ENCODE peak calls at places on chromosomes 13 and 19, in six cellular contexts. One of them, this sample, is unnamed.
A peak's percentile ranks its signal among the peaks of the same experiment; 100 is the strongest.

GRCh38 chr19:29255006-29255405 is 42.1 kb upstream of the UQCRFS1 start:
- DNase-seq in choroid plexus epithelial cell: no peak
- DNase-seq in activated T-cell treated with anti-CD3 and anti-CD28 coated beads, Interleukin-2, amount 50 U/mL, for 72 hours: no peak
- DNase-seq in H9: peak; percentile 15
- DNase-seq in AG08396: no peak
- DNase-seq in AG04450: no peak
- DNase-seq in this sample: no peak

GRCh38 chr19:35211545-35212230 is 16.9 kb downstream of the FAM187B start:
- DNase-seq in choroid plexus epithelial cell: no peak
- DNase-seq in activated T-cell treated with anti-CD3 and anti-CD28 coated beads, Interleukin-2, amount 50 U/mL, for 72 hours: peak; percentile 58
- DNase-seq in H9: no peak
- DNase-seq in AG08396: no peak
- DNase-seq in AG04450: no peak
- DNase-seq in this sample: no peak

GRCh38 chr19:45130888-45131615 is 29.7 kb downstream of the NKPD1 start:
- DNase-seq in choroid plexus epithelial cell: peak; percentile 24
- DNase-seq in activated T-cell treated with anti-CD3 and anti-CD28 coated beads, Interleukin-2, amount 50 U/mL, for 72 hours: no peak
- DNase-seq in H9: no peak
- DNase-seq in AG08396: no peak
- DNase-seq in AG04450: no peak
- DNase-seq in this sample: no peak

GRCh38 chr13:94711561-94712286 is 621 bp downstream of the SOX21 start:
- DNase-seq in choroid plexus epithelial cell: peak; percentile 32
- DNase-seq in activated T-cell treated with anti-CD3 and anti-CD28 coated beads, Interleukin-2, amount 50 U/mL, for 72 hours: peak; percentile 40
- DNase-seq in H9: peak; percentile 54
- DNase-seq in AG08396: no peak
- DNase-seq in AG04450: no peak
- DNase-seq in this sample: peak; percentile 81

GRCh38 chr13:114087430-114087829 is 45.0 kb downstream of the RASA3 start:
- DNase-seq in choroid plexus epithelial cell: no peak
- DNase-seq in activated T-cell treated with anti-CD3 and anti-CD28 coated beads, Interleukin-2, amount 50 U/mL, for 72 hours: no peak
- DNase-seq in H9: no peak
- DNase-seq in AG08396: no peak
- DNase-seq in AG04450: no peak
- DNase-seq in this sample: no peak

GRCh38 chr13:48874165-48874564 is 101.5 kb upstream of the FNDC3A start:
- DNase-seq in choroid plexus epithelial cell: no peak
- DNase-seq in activated T-cell treated with anti-CD3 and anti-CD28 coated beads, Interleukin-2, amount 50 U/mL, for 72 hours: no peak
- DNase-seq in H9: no peak
- DNase-seq in AG08396: no peak
- DNase-seq in AG04450: no peak
- DNase-seq in this sample: peak; percentile 70

GRCh38 chr19:4547303-4548237 is 7.7 kb upstream of the LRG1 start:
- DNase-seq in choroid plexus epithelial cell: no peak
- DNase-seq in activated T-cell treated with anti-CD3 and anti-CD28 coated beads, Interleukin-2, amount 50 U/mL, for 72 hours: no peak
- DNase-seq in H9: no peak
- DNase-seq in AG08396: no peak
- DNase-seq in AG04450: no peak
- DNase-seq in this sample: no peak

GRCh38 chr19:1076951-1077350 is 10.0 kb downstream of the ARHGAP45 start:
- DNase-seq in choroid plexus epithelial cell: no peak
- DNase-seq in activated T-cell treated with anti-CD3 and anti-CD28 coated beads, Interleukin-2, amount 50 U/mL, for 72 hours: peak; percentile 95
- DNase-seq in H9: no peak
- DNase-seq in AG08396: no peak
- DNase-seq in AG04450: no peak
- DNase-seq in this sample: no peak

GRCh38 chr13:60647547-60647946 is 250.5 kb downstream of the TDRD3 start:
- DNase-seq in choroid plexus epithelial cell: no peak
- DNase-seq in activated T-cell treated with anti-CD3 and anti-CD28 coated beads, Interleukin-2, amount 50 U/mL, for 72 hours: no peak
- DNase-seq in H9: no peak
- DNase-seq in AG08396: no peak
- DNase-seq in AG04450: no peak
- DNase-seq in this sample: no peak

GRCh38 chr19:49712397-49712859 is 21.5 kb downstream of the CPT1C start:
- DNase-seq in choroid plexus epithelial cell: peak; percentile 19
- DNase-seq in activated T-cell treated with anti-CD3 and anti-CD28 coated beads, Interleukin-2, amount 50 U/mL, for 72 hours: no peak
- DNase-seq in H9: peak; percentile 96
- DNase-seq in AG08396: no peak
- DNase-seq in AG04450: no peak
- DNase-seq in this sample: peak; percentile 48

GRCh38 chr13:113349050-113349449 is 14.9 kb downstream of the GRTP1 start:
- DNase-seq in choroid plexus epithelial cell: no peak
- DNase-seq in activated T-cell treated with anti-CD3 and anti-CD28 coated beads, Interleukin-2, amount 50 U/mL, for 72 hours: no peak
- DNase-seq in H9: no peak
- DNase-seq in AG08396: no peak
- DNase-seq in AG04450: no peak
- DNase-seq in this sample: no peak

GRCh38 chr13:46341112-46341711 is 45.8 kb downstream of the RUBCNL start:
- DNase-seq in choroid plexus epithelial cell: peak; percentile 78
- DNase-seq in activated T-cell treated with anti-CD3 and anti-CD28 coated beads, Interleukin-2, amount 50 U/mL, for 72 hours: peak; percentile 67
- DNase-seq in H9: no peak
- DNase-seq in AG08396: no peak
- DNase-seq in AG04450: peak; percentile 6
- DNase-seq in this sample: no peak

GRCh38 chr19:54653181-54653809 is 9.5 kb upstream of the LILRB4 start:
- DNase-seq in choroid plexus epithelial cell: peak; percentile 52
- DNase-seq in activated T-cell treated with anti-CD3 and anti-CD28 coated beads, Interleukin-2, amount 50 U/mL, for 72 hours: no peak
- DNase-seq in H9: no peak
- DNase-seq in AG08396: peak; percentile 17
- DNase-seq in AG04450: no peak
- DNase-seq in this sample: peak; percentile 52

GRCh38 chr19:57099199-57099661 is 20.6 kb upstream of the USP29 start:
- DNase-seq in choroid plexus epithelial cell: peak; percentile 50
- DNase-seq in activated T-cell treated with anti-CD3 and anti-CD28 coated beads, Interleukin-2, amount 50 U/mL, for 72 hours: peak; percentile 66
- DNase-seq in H9: peak; percentile 65
- DNase-seq in AG08396: peak; percentile 85
- DNase-seq in AG04450: no peak
- DNase-seq in this sample: peak; percentile 76

GRCh38 chr13:112587767-112588489 is at the start of gene TUBGCP3:
- DNase-seq in choroid plexus epithelial cell: peak; percentile 83
- DNase-seq in activated T-cell treated with anti-CD3 and anti-CD28 coated beads, Interleukin-2, amount 50 U/mL, for 72 hours: peak; percentile 80
- DNase-seq in H9: peak; percentile 72
- DNase-seq in AG08396: peak; percentile 96
- DNase-seq in AG04450: peak; percentile 41
- DNase-seq in this sample: peak; percentile 89

GRCh38 chr19:55688422-55689218 is 13.6 kb downstream of the EPN1 start:
- DNase-seq in choroid plexus epithelial cell: no peak
- DNase-seq in activated T-cell treated with anti-CD3 and anti-CD28 coated beads, Interleukin-2, amount 50 U/mL, for 72 hours: no peak
- DNase-seq in H9: no peak
- DNase-seq in AG08396: no peak
- DNase-seq in AG04450: no peak
- DNase-seq in this sample: peak; percentile 50

GRCh38 chr19:16073988-16074387 is 2.3 kb upstream of the TPM4 start:
- DNase-seq in choroid plexus epithelial cell: no peak
- DNase-seq in activated T-cell treated with anti-CD3 and anti-CD28 coated beads, Interleukin-2, amount 50 U/mL, for 72 hours: no peak
- DNase-seq in H9: no peak
- DNase-seq in AG08396: no peak
- DNase-seq in AG04450: no peak
- DNase-seq in this sample: no peak

GRCh38 chr13:28094311-28094710 is 6.1 kb downstream of the FLT3 start:
- DNase-seq in choroid plexus epithelial cell: no peak
- DNase-seq in activated T-cell treated with anti-CD3 and anti-CD28 coated beads, Interleukin-2, amount 50 U/mL, for 72 hours: no peak
- DNase-seq in H9: no peak
- DNase-seq in AG08396: no peak
- DNase-seq in AG04450: no peak
- DNase-seq in this sample: no peak

GRCh38 chr19:54660967-54661366 is 1.8 kb upstream of the LILRB4 start:
- DNase-seq in choroid plexus epithelial cell: no peak
- DNase-seq in activated T-cell treated with anti-CD3 and anti-CD28 coated beads, Interleukin-2, amount 50 U/mL, for 72 hours: no peak
- DNase-seq in H9: no peak
- DNase-seq in AG08396: no peak
- DNase-seq in AG04450: no peak
- DNase-seq in this sample: no peak

GRCh38 chr13:76296751-76297150 is 589.5 kb downstream of the KCTD12 start:
- DNase-seq in choroid plexus epithelial cell: no peak
- DNase-seq in activated T-cell treated with anti-CD3 and anti-CD28 coated beads, Interleukin-2, amount 50 U/mL, for 72 hours: no peak
- DNase-seq in H9: no peak
- DNase-seq in AG08396: no peak
- DNase-seq in AG04450: no peak
- DNase-seq in this sample: no peak

GRCh38 chr13:40922437-40923040 is 96.6 kb downstream of the ELF1 start:
- DNase-seq in choroid plexus epithelial cell: peak; percentile 12
- DNase-seq in activated T-cell treated with anti-CD3 and anti-CD28 coated beads, Interleukin-2, amount 50 U/mL, for 72 hours: no peak
- DNase-seq in H9: peak; percentile 51
- DNase-seq in AG08396: no peak
- DNase-seq in AG04450: no peak
- DNase-seq in this sample: peak; percentile 26

GRCh38 chr19:5680083-5680436 is 256 bp downstream of the MICOS13 start:
- DNase-seq in choroid plexus epithelial cell: peak; percentile 40
- DNase-seq in activated T-cell treated with anti-CD3 and anti-CD28 coated beads, Interleukin-2, amount 50 U/mL, for 72 hours: no peak
- DNase-seq in H9: no peak
- DNase-seq in AG08396: peak; percentile 55
- DNase-seq in AG04450: no peak
- DNase-seq in this sample: no peak

GRCh38 chr13:32142956-32143375 is 111.4 kb downstream of the FRY start:
- DNase-seq in choroid plexus epithelial cell: peak; percentile 95
- DNase-seq in activated T-cell treated with anti-CD3 and anti-CD28 coated beads, Interleukin-2, amount 50 U/mL, for 72 hours: no peak
- DNase-seq in H9: peak; percentile 60
- DNase-seq in AG08396: no peak
- DNase-seq in AG04450: peak; percentile 36
- DNase-seq in this sample: no peak

GRCh38 chr13:23392925-23393645 is 40.4 kb downstream of the SACS start:
- DNase-seq in choroid plexus epithelial cell: no peak
- DNase-seq in activated T-cell treated with anti-CD3 and anti-CD28 coated beads, Interleukin-2, amount 50 U/mL, for 72 hours: no peak
- DNase-seq in H9: no peak
- DNase-seq in AG08396: no peak
- DNase-seq in AG04450: no peak
- DNase-seq in this sample: no peak

GRCh38 chr19:3375221-3376088 is 9.1 kb downstream of the NFIC start:
- DNase-seq in choroid plexus epithelial cell: peak; percentile 46
- DNase-seq in activated T-cell treated with anti-CD3 and anti-CD28 coated beads, Interleukin-2, amount 50 U/mL, for 72 hours: no peak
- DNase-seq in H9: no peak
- DNase-seq in AG08396: peak; percentile 75
- DNase-seq in AG04450: no peak
- DNase-seq in this sample: no peak

GRCh38 chr19:38055655-38056521 is 148.9 kb downstream of the SIPA1L3 start:
- DNase-seq in choroid plexus epithelial cell: no peak
- DNase-seq in activated T-cell treated with anti-CD3 and anti-CD28 coated beads, Interleukin-2, amount 50 U/mL, for 72 hours: no peak
- DNase-seq in H9: no peak
- DNase-seq in AG08396: no peak
- DNase-seq in AG04450: no peak
- DNase-seq in this sample: no peak

GRCh38 chr19:3178377-3178972 is at the start of gene S1PR4:
- DNase-seq in choroid plexus epithelial cell: no peak
- DNase-seq in activated T-cell treated with anti-CD3 and anti-CD28 coated beads, Interleukin-2, amount 50 U/mL, for 72 hours: peak; percentile 70
- DNase-seq in H9: peak; percentile 24
- DNase-seq in AG08396: no peak
- DNase-seq in AG04450: no peak
- DNase-seq in this sample: peak; percentile 64

GRCh38 chr19:6459356-6460098 is at the start of gene SLC25A23:
- DNase-seq in choroid plexus epithelial cell: peak; percentile 79
- DNase-seq in activated T-cell treated with anti-CD3 and anti-CD28 coated beads, Interleukin-2, amount 50 U/mL, for 72 hours: peak; percentile 66
- DNase-seq in H9: peak; percentile 86
- DNase-seq in AG08396: peak; percentile 91
- DNase-seq in AG04450: peak; percentile 36
- DNase-seq in this sample: peak; percentile 51

GRCh38 chr19:52590728-52591127 is 20.6 kb downstream of the ZNF701 start:
- DNase-seq in choroid plexus epithelial cell: no peak
- DNase-seq in activated T-cell treated with anti-CD3 and anti-CD28 coated beads, Interleukin-2, amount 50 U/mL, for 72 hours: no peak
- DNase-seq in H9: no peak
- DNase-seq in AG08396: no peak
- DNase-seq in AG04450: no peak
- DNase-seq in this sample: no peak

GRCh38 chr19:3171894-3172679 is 6.5 kb upstream of the S1PR4 start:
- DNase-seq in choroid plexus epithelial cell: no peak
- DNase-seq in activated T-cell treated with anti-CD3 and anti-CD28 coated beads, Interleukin-2, amount 50 U/mL, for 72 hours: no peak
- DNase-seq in H9: no peak
- DNase-seq in AG08396: no peak
- DNase-seq in AG04450: no peak
- DNase-seq in this sample: no peak

This sample was measured in erythroblast.